ENCODE peak calls at places on chromosomes 1 and 21, in four cellular contexts. I is A549; S is SK-N-SH; D is CD8-positive, alpha-beta memory T cell. A is an unnamed sample.

GRCh38 chr1:227756172-227756959 is 21.1 kb downstream of the SNAP47 start:
- DNase-seq in D (no peak), S (no peak), I (no peak), A (no peak)

GRCh38 chr1:172647110-172647564 is 11.8 kb upstream of the FASLG start:
- DNase-seq in D (peak; percentile 33), S (no peak), I (no peak), A (no peak)

GRCh38 chr1:214193691-214194090 is 87.3 kb upstream of the SMYD2 start:
- DNase-seq in D (no peak), S (peak; percentile 57), I (no peak), A (no peak)

GRCh38 chr1:12436817-12437599 is 181.0 kb downstream of the DHRS3 start:
- DNase-seq in D (no peak), I (peak; percentile 54), S (no peak), A (no peak)

GRCh38 chr1:150221552-150221951 is 14.4 kb downstream of the ANP32E start:
- DNase-seq in I (peak; percentile 44), S (peak; percentile 35), D (peak; percentile 11), A (no peak)

GRCh38 chr21:16851054-16851453 is 661.8 kb upstream of the CXADR start:
- DNase-seq in D (no peak), S (no peak), I (no peak), A (no peak)

GRCh38 chr1:234997201-234998173 is 131.2 kb downstream of the TOMM20 start:
- DNase-seq in I (peak; percentile 99), D (no peak), S (peak; percentile 69), A (peak; percentile 100)

GRCh38 chr1:36151845-36152203 is 2.5 kb upstream of the TRAPPC3 start:
- DNase-seq in I (no peak), D (peak; percentile 65), S (no peak), A (no peak)

GRCh38 chr1:236103059-236103458 is 38.2 kb upstream of the NID1 start:
- DNase-seq in S (no peak), I (no peak), D (no peak), A (no peak)

GRCh38 chr1:36366091-36366661 is 19.5 kb downstream of the STK40 start:
- DNase-seq in S (peak; percentile 89), D (peak; percentile 81), I (no peak), A (no peak)

GRCh38 chr1:198543670-198544260 is 3.3 kb upstream of the ATP6V1G3 start:
- DNase-seq in D (no peak), I (no peak), S (no peak), A (no peak)

GRCh38 chr21:37006521-37007291 is at the start of gene RIPPLY3:
- DNase-seq in I (peak; percentile 29), D (peak; percentile 7), S (peak; percentile 75), A (no peak)

GRCh38 chr1:23074012-23074411 is 54.7 kb downstream of the KDM1A start:
- DNase-seq in I (no peak), S (no peak), D (no peak), A (no peak)

GRCh38 chr1:174266991-174267612 is 107.8 kb downstream of the RABGAP1L start:
- DNase-seq in D (no peak), S (no peak), I (no peak), A (no peak)

GRCh38 chr1:2935184-2935583 is 86.1 kb upstream of the ACTRT2 start:
- DNase-seq in I (no peak), S (no peak), D (no peak), A (no peak)
- H3K9me3 ChIP-seq in I (no peaks in the 10 kb centered on the region), S (no peaks in the 10 kb centered on the region), D (no peaks in the 10 kb centered on the region), A (no peaks in the 10 kb centered on the region)

DNA sequence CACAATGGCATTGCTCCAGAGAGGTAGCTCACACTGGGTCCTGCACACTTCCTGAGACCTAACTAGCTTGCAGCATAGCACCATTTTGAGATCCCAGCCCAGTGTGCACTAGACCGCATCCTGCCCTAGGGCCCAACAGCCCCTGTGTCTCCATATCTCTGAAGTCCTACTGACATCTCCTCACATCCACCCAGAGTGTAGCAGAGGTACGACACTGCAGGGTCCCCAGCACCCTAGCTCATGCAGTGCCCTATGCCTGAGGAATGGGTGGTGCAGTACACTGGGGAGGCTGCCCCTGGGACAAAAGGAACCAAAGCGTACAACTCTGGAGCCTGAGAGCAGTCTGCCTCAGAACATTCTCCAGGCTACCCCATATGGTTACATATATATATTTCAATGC is 111.4 kb upstream of the DEPDC1 start:
- DNase-seq in S (no peak), D (no peak), I (no peak), A (no peak)
- H3K27ac ChIP-seq in S (no peak overlapping the region), D (no peak overlapping the region), I (no peak overlapping the region), A (no peak overlapping the region)

DNA sequence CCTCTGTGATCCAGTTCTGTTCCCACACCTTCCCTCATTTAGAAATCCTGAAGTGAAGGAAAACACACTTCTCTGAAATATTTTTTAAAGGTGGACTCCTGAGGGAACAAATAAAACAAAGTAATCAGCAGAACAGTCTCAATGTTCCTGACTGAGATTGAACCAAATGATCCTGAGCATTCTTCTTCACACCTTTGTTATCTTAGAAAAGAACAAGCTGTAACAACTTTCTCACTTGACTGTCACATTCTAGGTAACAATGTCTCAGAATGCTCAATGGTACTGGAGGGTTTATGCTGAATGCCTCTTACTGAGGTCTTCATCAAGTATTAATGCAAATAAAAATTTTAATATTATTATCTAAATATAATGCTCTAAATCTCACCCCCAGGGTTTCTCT is 40.4 kb upstream of the RGS2 start:
- DNase-seq in S (no peak), I (no peak), D (no peak), A (no peak)
- H3K9me3 ChIP-seq in S (no peaks in the 10 kb centered on the region), I (no peaks in the 10 kb centered on the region), D (no peaks in the 10 kb centered on the region), A (no peaks in the 10 kb centered on the region)

GRCh38 chr1:192131914-192132313 is 26.3 kb upstream of the RGS18 start:
- DNase-seq in I (no peak), D (no peak), S (no peak), A (no peak)
- H3K27ac ChIP-seq in I (no peak overlapping the region), D (no peak overlapping the region), S (no peak overlapping the region), A (no peak overlapping the region)

DNA sequence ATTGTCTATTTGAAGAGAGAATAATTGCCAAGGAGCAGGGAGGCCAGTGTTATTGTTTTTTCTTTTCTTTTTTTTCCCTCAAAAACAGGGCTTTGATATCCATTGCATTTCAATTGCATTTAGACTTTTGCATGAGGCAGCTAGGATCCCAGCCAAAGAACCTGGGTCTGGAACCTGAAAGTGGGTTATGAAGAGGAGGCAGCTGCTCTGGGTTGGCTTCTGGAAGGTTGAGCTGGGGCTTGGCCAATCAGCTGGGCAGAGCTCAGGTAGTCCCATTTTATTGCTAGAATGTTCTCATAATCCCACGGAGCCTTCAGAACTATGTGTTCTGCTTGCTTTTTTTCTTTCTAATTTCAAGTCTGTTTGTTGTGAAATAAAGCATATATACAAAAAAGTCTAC is 218.9 kb downstream of the CAMTA1 start:
- DNase-seq in S (no peak), I (no peak), D (no peak), A (no peak)
- H3K9me3 ChIP-seq in S (no peaks in the 10 kb centered on the region), I (no peaks in the 10 kb centered on the region), D (no peaks in the 10 kb centered on the region), A (no peaks in the 10 kb centered on the region)

GRCh38 chr1:164703415-164703814 is 144.4 kb downstream of the PBX1 start:
- DNase-seq in S (no peak), I (no peak), D (no peak), A (no peak)
- H3K27ac ChIP-seq in S (no peak overlapping the region), I (peak overlapping the region; percentile 56), D (no peak overlapping the region), A (peak overlapping the region; percentile 14)

GRCh38 chr21:9008636-9009035 is 1512.7 kb upstream of the TPTE start:
- DNase-seq in S (no peak), I (peak; percentile 64), D (no peak), A (peak; percentile 58)
- H3K9me3 ChIP-seq in S (no peaks in the 10 kb centered on the region), I (peaks cover 53% of the 10 kb centered on the region), D (no peaks in the 10 kb centered on the region), A (no peaks in the 10 kb centered on the region)

GRCh38 chr1:220137006-220137794 is 43.3 kb downstream of the IARS2 start:
- DNase-seq in I (no peak), S (no peak), D (peak; percentile 7), A (no peak)
- H3K27ac ChIP-seq in I (no peak overlapping the region), S (no peak overlapping the region), D (no peak overlapping the region), A (peak overlapping the region; percentile 39)

GRCh38 chr1:248627971-248628844 is 6.7 kb downstream of the OR2T11 start:
- DNase-seq in I (no peak), S (no peak), D (no peak), A (no peak)

GRCh38 chr1:248625166-248625565 is 9.7 kb downstream of the OR2T11 start:
- DNase-seq in S (no peak), I (no peak), D (no peak), A (no peak)

GRCh38 chr1:248622491-248623106 is 12.3 kb downstream of the OR2T11 start:
- DNase-seq in S (peak; percentile 35), D (peak; percentile 15), I (peak; percentile 54), A (no peak)

GRCh38 chr1:248630551-248630950 is 4.3 kb downstream of the OR2T11 start:
- DNase-seq in S (no peak), I (no peak), D (no peak), A (no peak)

GRCh38 chr1:248625971-248626370 is 8.9 kb downstream of the OR2T11 start:
- DNase-seq in I (no peak), S (no peak), D (no peak), A (no peak)
- H3K9me3 ChIP-seq in I (no peaks in the 10 kb centered on the region), S (no peaks in the 10 kb centered on the region), D (no peaks in the 10 kb centered on the region), A (no peaks in the 10 kb centered on the region)